ENCODE peak calls at places on chromosome 10, in four cellular contexts. U is small intestine; P is D341Med; Y is activated naive CD8-positive, alpha-beta T cell treated with anti-CD3 and anti-CD28 coated beads for 36 hours. H is an unnamed sample.

GRCh38 chr10:125149278-125150047 is 10.9 kb downstream of the CTBP2 start:
- DNase-seq in U (peak), P (no peak), Y (no peak), H (no peak)

GRCh38 chr10:49502358-49502757 is 36.6 kb downstream of the ERCC6 start:
- DNase-seq in U (no peak), P (no peak), Y (no peak), H (no peak)

GRCh38 chr10:26776258-26776657 is 78.8 kb downstream of the PDSS1 start:
- DNase-seq in U (no peak), P (no peak), Y (no peak), H (no peak)

GRCh38 chr10:126252884-126253612 is 135.2 kb downstream of the ADAM12 start:
- DNase-seq in U (no peak), P (no peak), Y (no peak), H (no peak)

GRCh38 chr10:34651381-34651780 is 163.7 kb downstream of the PARD3 start:
- DNase-seq in U (no peak), P (no peak), Y (no peak), H (no peak)

GRCh38 chr10:93235686-93236085 is 162.0 kb downstream of the CYP26A1 start:
- DNase-seq in U (peak), P (no peak), Y (no peak), H (no peak)

GRCh38 chr10:17923728-17924127 is 28.0 kb upstream of the SLC39A12 start:
- DNase-seq in U (no peak), P (no peak), Y (no peak), H (no peak)

GRCh38 chr10:52864459-52865106 is 92.0 kb upstream of the MBL2 start:
- DNase-seq in U (no peak), P (no peak), Y (no peak), H (no peak)

GRCh38 chr10:79263951-79264350 is 83.3 kb upstream of the PPIF start:
- DNase-seq in U (no peak), P (no peak), Y (no peak), H (no peak)

H was measured in stimulated activated effector memory CD8-positive, alpha-beta T cell treated with anti-CD3 and anti-CD28 coated beads, Interleukin-12 subunit alpha, Interleukin-12 subunit beta, amount 100 ng/mL, for 72 hours.